ENCODE peak calls at places on chromosome 14, in six cellular contexts. I is upper lobe of right lung, O is T follicular helper cell, M is progenitor cell of endocrine pancreas, A is AML-193, D is cardiac fibroblast. F is an unnamed sample.

GRCh38 chr14:74980746-74981661 is 21.7 kb upstream of the EIF2B2 start:
- DNase-seq in I (no peak), O (no peak), M (no peak), A (no peak), D (peak; percentile 33), F (no peak)

GRCh38 chr14:94016446-94016976 is 9.6 kb upstream of the OTUB2 start:
- DNase-seq in I (no peak), O (no peak), M (no peak), A (no peak), D (no peak), F (no peak)

GRCh38 chr14:99230271-99231141 is 41.5 kb downstream of the BCL11B start:
- DNase-seq in I (no peak), O (peak; percentile 84), M (no peak), A (no peak), D (no peak), F (peak; percentile 71)

GRCh38 chr14:95515080-95515489 is 1.4 kb downstream of the SYNE3 start:
- DNase-seq in I (no peak), O (no peak), M (no peak), A (peak; percentile 58), D (no peak), F (no peak)

GRCh38 chr14:24255931-24256696 is 6.9 kb downstream of the TGM1 start:
- DNase-seq in I (no peak), O (no peak), M (no peak), A (no peak), D (no peak), F (no peak)

GRCh38 chr14:32332415-32333116 is 3.5 kb downstream of the AKAP6 start:
- DNase-seq in I (no peak), O (no peak), M (no peak), A (no peak), D (no peak), F (no peak)

GRCh38 chr14:62329427-62329826 is 567.2 kb downstream of the SNAPC1 start:
- DNase-seq in I (no peak), O (no peak), M (no peak), A (no peak), D (peak; percentile 8), F (no peak)

GRCh38 chr14:38238881-38239280 is 17.0 kb downstream of the CLEC14A start:
- DNase-seq in I (no peak), O (no peak), M (no peak), A (no peak), D (no peak), F (no peak)

GRCh38 chr14:73461478-73462077 is 3.2 kb upstream of the NUMB start:
- DNase-seq in I (no peak), O (no peak), M (no peak), A (no peak), D (no peak), F (no peak)

GRCh38 chr14:62027958-62028357 is 265.7 kb downstream of the SNAPC1 start:
- DNase-seq in I (no peak), O (no peak), M (no peak), A (no peak), D (no peak), F (no peak)

F was measured in CD4-positive, alpha-beta T cell.